ENCODE peak calls at places on chromosomes 4 and X, in four cellular contexts. Z is stimulated activated CD8-positive, alpha-beta memory T cell treated with anti-CD3 and anti-CD28 coated beads, Interleukin-7, amount 100 ng/mL, for 1 hour; H is stimulated activated effector memory CD8-positive, alpha-beta T cell treated with anti-CD3 and anti-CD28 coated beads, Interleukin-12 subunit alpha, Interleukin-12 subunit beta, amount 100 ng/mL, for 72 hours; D is stimulated activated CD4-positive, alpha-beta T cell treated with anti-CD3 and anti-CD28 coated beads, Interleukin-2, amount 100 ng/mL, for 48 hours. U is an unnamed sample.
A peak's percentile ranks its signal among the peaks of the same experiment; 100 is the strongest.

GRCh38 chr4:43987331-43987944 is 461.2 kb downstream of the KCTD8 start:
- DNase-seq in Z (no peak), H (no peak), D (no peak), U (no peak)

GRCh38 chr4:154744341-154744948 is 645 bp downstream of the LRAT start:
- DNase-seq in Z (no peak), H (no peak), D (no peak), U (no peak)

GRCh38 chr4:152776352-152776751 is 3.2 kb downstream of the TIGD4 start:
- DNase-seq in Z (no peak), H (no peak), D (no peak), U (no peak)

GRCh38 chrX:24201216-24201615 is 51.7 kb downstream of the ZFX start:
- DNase-seq in Z (no peak), H (no peak), D (no peak), U (no peak)

GRCh38 chrX:140765043-140765784 is 55.7 kb downstream of the LINC00632 start:
- DNase-seq in Z (no peak), H (no peak), D (no peak), U (no peak)

GRCh38 chr4:121824950-121825349 is 1.3 kb upstream of the CCNA2 start:
- DNase-seq in Z (no peak), H (no peak), D (no peak), U (no peak)

GRCh38 chr4:10441512-10441911 is 15.7 kb downstream of the ZNF518B start:
- DNase-seq in Z (no peak), H (no peak), D (no peak), U (no peak)

GRCh38 chr4:73668806-73669205 is 48.6 kb upstream of the RASSF6 start:
- DNase-seq in Z (no peak), H (no peak), D (no peak), U (no peak)

GRCh38 chr4:81914623-81915022 is 442.9 kb upstream of the RASGEF1B start:
- DNase-seq in Z (no peak), H (no peak), D (no peak), U (no peak)

GRCh38 chrX:68599256-68600152 is 48.0 kb upstream of the STARD8 start:
- DNase-seq in Z (no peak), H (no peak), D (peak; percentile 3), U (no peak)

GRCh38 chrX:34778961-34779360 is 121.9 kb upstream of the TMEM47 start:
- DNase-seq in Z (no peak), H (no peak), D (no peak), U (no peak)

GRCh38 chr4:121072836-121073362 is 564 bp upstream of the NDNF start:
- DNase-seq in Z (no peak), H (no peak), D (peak; percentile 1), U (no peak)

GRCh38 chr4:151430737-151431457 is 21.9 kb downstream of the FHIP1A start:
- DNase-seq in Z (no peak), H (no peak), D (no peak), U (no peak)

GRCh38 chr4:148203056-148203898 is 238.9 kb downstream of the NR3C2 start:
- DNase-seq in Z (no peak), H (no peak), D (no peak), U (no peak)

GRCh38 chr4:31530555-31530954 is 810.4 kb downstream of the PCDH7 start:
- DNase-seq in Z (no peak), H (no peak), D (no peak), U (no peak)